ENCODE peak calls at places on chromosomes 2 and 18, in nine cellular contexts. V is left ventricle myocardium inferior, U is mucosa of descending colon, D is T-helper 9 cell, H is non-pigmented ciliary epithelial cell, N is pancreas, K is GM10248, Q is Peyer's patch, G is progenitor cell of endocrine pancreas. X is an unnamed sample.

GRCh38 chr2:141062443-141062842 is 1068.4 kb downstream of the LRP1B start:
- DNase-seq in V (peak; percentile 44), Q (no peak), U (no peak), N (no peak), D (no peak), G (no peak), H (no peak), K (no peak), X (no peak)

GRCh38 chr2:84856785-84857184 is 24.1 kb downstream of the TRABD2A start:
- DNase-seq in G (no peak), V (no peak), N (no peak), D (no peak), K (no peak), U (peak; percentile 38), H (no peak), Q (no peak), X (no peak)

GRCh38 chr2:237686659-237687136 is 59.3 kb downstream of the LRRFIP1 start:
- DNase-seq in N (no peak), V (peak; percentile 30), U (peak; percentile 19), D (no peak), Q (no peak), K (no peak), H (no peak), G (no peak), X (no peak)

GRCh38 chr2:24708537-24709152 is 84.5 kb downstream of the PTRHD1 start:
- DNase-seq in G (no peak), Q (no peak), D (no peak), V (no peak), N (no peak), H (peak; percentile 27), U (no peak), K (no peak), X (no peak)

GRCh38 chr2:64592994-64593655 is 60.6 kb downstream of the SERTAD2 start:
- DNase-seq in G (no peak), D (no peak), H (no peak), V (peak; percentile 38), K (no peak), N (no peak), U (no peak), Q (no peak), X (no peak)

GRCh38 chr2:38620282-38620977 is 17.7 kb upstream of the HNRNPLL start:
- DNase-seq in N (no peak), G (no peak), K (no peak), H (no peak), V (no peak), D (no peak), Q (no peak), U (no peak), X (no peak)

GRCh38 chr2:106189764-106190468 is 4.2 kb downstream of the UXS1 start:
- DNase-seq in H (no peak), K (no peak), D (no peak), V (no peak), N (no peak), U (no peak), Q (no peak), G (no peak), X (no peak)

GRCh38 chr2:235513984-235514626 is 20.3 kb downstream of the AGAP1 start:
- DNase-seq in G (no peak), D (no peak), H (no peak), Q (peak; percentile 32), N (no peak), U (no peak), V (no peak), K (no peak), X (no peak)

GRCh38 chr18:79439201-79440023 is 43.7 kb downstream of the NFATC1 start:
- DNase-seq in H (no peak), G (no peak), V (no peak), Q (no peak), N (no peak), D (no peak), K (no peak), U (no peak), X (no peak)

GRCh38 chr18:9719421-9719981 is 11.4 kb downstream of the RAB31 start:
- DNase-seq in K (no peak), G (no peak), H (no peak), N (no peak), Q (no peak), U (no peak), V (no peak), D (no peak), X (no peak)

GRCh38 chr2:227606476-227606875 is 7.8 kb downstream of the SCYGR2 start:
- DNase-seq in D (no peak), V (no peak), K (no peak), G (no peak), N (no peak), U (no peak), Q (no peak), H (no peak), X (no peak)

GRCh38 chr2:233117811-233118480 is 57.8 kb downstream of the INPP5D start:
- DNase-seq in Q (no peak), H (no peak), G (no peak), K (no peak), U (no peak), N (no peak), D (no peak), V (no peak), X (no peak)

GRCh38 chr2:165176780-165177179 is 27.1 kb downstream of the SCN3A start:
- DNase-seq in U (no peak), K (no peak), H (no peak), N (no peak), D (no peak), G (no peak), V (no peak), Q (no peak), X (no peak)

GRCh38 chr18:44802508-44802907 is 121.8 kb downstream of the SETBP1 start:
- DNase-seq in Q (no peak), G (no peak), V (no peak), N (no peak), U (no peak), D (no peak), H (no peak), K (no peak), X (no peak)

GRCh38 chr2:173589604-173590277 is 235.1 kb downstream of the CDCA7 start:
- DNase-seq in G (no peak), U (no peak), K (no peak), H (no peak), N (peak; percentile 18), V (no peak), D (no peak), Q (no peak), X (peak; percentile 10)

GRCh38 chr2:132437852-132438649 is 21.4 kb downstream of the GPR39 start:
- DNase-seq in U (no peak), V (no peak), K (no peak), Q (no peak), G (no peak), H (no peak), N (no peak), D (no peak), X (no peak)

GRCh38 chr2:128374711-128375413 is 56.2 kb upstream of the HS6ST1 start:
- DNase-seq in V (no peak), Q (no peak), N (no peak), U (no peak), G (no peak), D (no peak), K (no peak), H (no peak), X (no peak)